ENCODE peak calls at places on chromosome 21, in nine cellular contexts. K, O, L, U, Z, P, R, F and C are unnamed samples.

GRCh38 chr21:42674351-42674940 is 21.0 kb downstream of the PDE9A start:
- DNase-seq in K (peak; percentile 93), O (no peak), L (no peak), U (no peak), Z (peak; percentile 95), P (no peak), R (no peak), F (peak; percentile 70), C (no peak)

GRCh38 chr21:45064618-45065399 is 9.6 kb upstream of the ADARB1 start:
- DNase-seq in K (peak; percentile 59), O (no peak), L (no peak), U (no peak), Z (no peak), P (no peak), R (no peak), F (no peak), C (no peak)

GRCh38 chr21:42475526-42476492 is 20.2 kb downstream of the RSPH1 start:
- DNase-seq in K (no peak), O (no peak), L (no peak), U (no peak), Z (no peak), P (no peak), R (no peak), F (no peak), C (no peak)

GRCh38 chr21:39802226-39802625 is 57.2 kb downstream of the IGSF5 start:
- DNase-seq in K (no peak), O (no peak), L (no peak), U (no peak), Z (no peak), P (no peak), R (no peak), F (no peak), C (no peak)

GRCh38 chr21:43306911-43307676 is 119.8 kb downstream of the SIK1 start:
- DNase-seq in K (no peak), O (no peak), L (peak; percentile 87), U (peak; percentile 83), Z (no peak), P (peak; percentile 53), R (no peak), F (peak; percentile 83), C (peak; percentile 82)

GRCh38 chr21:44880762-44881585 is 7.5 kb upstream of the PTTG1IP start:
- DNase-seq in K (no peak), O (no peak), L (peak; percentile 80), U (peak; percentile 95), Z (no peak), P (no peak), R (no peak), F (peak; percentile 75), C (no peak)

GRCh38 chr21:36044056-36044455 is 16.3 kb downstream of the SETD4 start:
- DNase-seq in K (no peak), O (no peak), L (no peak), U (no peak), Z (no peak), P (no peak), R (no peak), F (no peak), C (peak; percentile 94)

GRCh38 chr21:45818276-45818903 is 163.2 kb upstream of the COL6A1 start:
- DNase-seq in K (no peak), O (no peak), L (peak; percentile 82), U (peak; percentile 55), Z (no peak), P (no peak), R (no peak), F (peak; percentile 94), C (peak; percentile 93)

GRCh38 chr21:31766895-31767294 is 35.0 kb upstream of the SCAF4 start:
- DNase-seq in K (no peak), O (no peak), L (no peak), U (no peak), Z (no peak), P (no peak), R (no peak), F (no peak), C (no peak)

GRCh38 chr21:45146301-45146700 is 71.9 kb downstream of the ADARB1 start:
- DNase-seq in K (no peak), O (no peak), L (no peak), U (no peak), Z (no peak), P (no peak), R (no peak), F (no peak), C (no peak)

GRCh38 chr21:31514598-31514997 is 144.9 kb upstream of the SOD1 start:
- DNase-seq in K (peak; percentile 66), O (no peak), L (no peak), U (no peak), Z (no peak), P (no peak), R (no peak), F (no peak), C (no peak)

GRCh38 chr21:17585875-17586450 is 26.7 kb downstream of the BTG3 start:
- DNase-seq in K (no peak), O (peak; percentile 2), L (peak; percentile 68), U (peak; percentile 31), Z (peak; percentile 75), P (no peak), R (no peak), F (peak; percentile 59), C (peak; percentile 47)

GRCh38 chr21:32569261-32570230 is 15.8 kb downstream of the TCP10L start:
- DNase-seq in K (peak; percentile 89), O (peak; percentile 66), L (peak; percentile 84), U (peak; percentile 43), Z (peak; percentile 94), P (peak; percentile 62), R (peak; percentile 60), F (peak; percentile 78), C (peak; percentile 80)

GRCh38 chr21:46284077-46284644 is 1.2 kb downstream of the MCM3AP start:
- DNase-seq in K (peak; percentile 23), O (no peak), L (no peak), U (no peak), Z (no peak), P (no peak), R (no peak), F (no peak), C (no peak)

GRCh38 chr21:42199488-42200463 is 19.2 kb upstream of the ABCG1 start:
- DNase-seq in K (no peak), O (no peak), L (peak; percentile 74), U (no peak), Z (peak; percentile 34), P (peak; percentile 22), R (no peak), F (peak; percentile 66), C (peak; percentile 89)

GRCh38 chr21:33374080-33374873 is 28.9 kb upstream of the IFNGR2 start:
- DNase-seq in K (peak; percentile 64), O (no peak), L (peak; percentile 53), U (peak; percentile 38), Z (peak; percentile 42), P (no peak), R (no peak), F (peak; percentile 46), C (no peak)

GRCh38 chr21:22575165-22575584 is 1577.0 kb downstream of the NCAM2 start:
- DNase-seq in K (peak; percentile 62), O (no peak), L (peak; percentile 59), U (no peak), Z (peak; percentile 84), P (peak; percentile 16), R (no peak), F (no peak), C (peak; percentile 45)

GRCh38 chr21:20730421-20730820 is 267.8 kb upstream of the NCAM2 start:
- DNase-seq in K (no peak), O (no peak), L (no peak), U (no peak), Z (no peak), P (no peak), R (no peak), F (no peak), C (no peak)

GRCh38 chr21:15682182-15682895 is 47.4 kb upstream of the USP25 start:
- DNase-seq in K (no peak), O (no peak), L (peak; percentile 76), U (no peak), Z (no peak), P (no peak), R (no peak), F (peak; percentile 60), C (peak; percentile 51)

GRCh38 chr21:42560517-42561179 is 47.0 kb downstream of the SLC37A1 start:
- DNase-seq in K (no peak), O (no peak), L (no peak), U (no peak), Z (peak; percentile 19), P (no peak), R (no peak), F (no peak), C (no peak)

GRCh38 chr21:33123396-33124120 is 53.6 kb downstream of the OLIG1 start:
- DNase-seq in K (no peak), O (no peak), L (no peak), U (no peak), Z (no peak), P (no peak), R (no peak), F (no peak), C (peak; percentile 25)